ENCODE peak calls at places on chromosomes 3 and 15, in eight cellular contexts. One of them, this sample, is unnamed.

GRCh38 chr3:53078656-53079055 is 32.8 kb upstream of the SFMBT1 start:
- DNase-seq in NCI-H510A treated with DMSO at 0.1 percent for 48 hours: no peak
- DNase-seq in cardiac fibroblast: no peak
- DNase-seq in AG08395: no peak
- DNase-seq in NCI-H524: no peak
- DNase-seq in uterus: no peak
- DNase-seq in NCI-H446 treated with DMSO at 0.1 percent for 48 hours: no peak
- DNase-seq in NCI-H2081: no peak
- DNase-seq in this sample: no peak

GRCh38 chr3:12681586-12682371 is 17.9 kb upstream of the RAF1 start:
- DNase-seq in NCI-H510A treated with DMSO at 0.1 percent for 48 hours: no peak
- DNase-seq in cardiac fibroblast: peak; percentile 87
- DNase-seq in AG08395: peak; percentile 85
- DNase-seq in NCI-H524: no peak
- DNase-seq in uterus: no peak
- DNase-seq in NCI-H446 treated with DMSO at 0.1 percent for 48 hours: no peak
- DNase-seq in NCI-H2081: no peak
- DNase-seq in this sample: no peak

GRCh38 chr15:73838795-73839565 is 34.4 kb upstream of the TBC1D21 start:
- DNase-seq in NCI-H510A treated with DMSO at 0.1 percent for 48 hours: no peak
- DNase-seq in cardiac fibroblast: peak; percentile 6
- DNase-seq in AG08395: peak; percentile 25
- DNase-seq in NCI-H524: no peak
- DNase-seq in uterus: peak; percentile 22
- DNase-seq in NCI-H446 treated with DMSO at 0.1 percent for 48 hours: no peak
- DNase-seq in NCI-H2081: no peak
- DNase-seq in this sample: peak; percentile 66

GRCh38 chr15:63072809-63073277 is 30.3 kb downstream of the TPM1 start:
- DNase-seq in NCI-H510A treated with DMSO at 0.1 percent for 48 hours: no peak
- DNase-seq in cardiac fibroblast: peak; percentile 36
- DNase-seq in AG08395: no peak
- DNase-seq in NCI-H524: no peak
- DNase-seq in uterus: no peak
- DNase-seq in NCI-H446 treated with DMSO at 0.1 percent for 48 hours: no peak
- DNase-seq in NCI-H2081: no peak
- DNase-seq in this sample: no peak

GRCh38 chr3:25502233-25502632 is 74.2 kb downstream of the RARB start:
- DNase-seq in NCI-H510A treated with DMSO at 0.1 percent for 48 hours: no peak
- DNase-seq in cardiac fibroblast: no peak
- DNase-seq in AG08395: no peak
- DNase-seq in NCI-H524: no peak
- DNase-seq in uterus: no peak
- DNase-seq in NCI-H446 treated with DMSO at 0.1 percent for 48 hours: no peak
- DNase-seq in NCI-H2081: no peak
- DNase-seq in this sample: no peak

GRCh38 chr15:31236184-31237041 is 90.2 kb upstream of the KLF13 start:
- DNase-seq in NCI-H510A treated with DMSO at 0.1 percent for 48 hours: no peak
- DNase-seq in cardiac fibroblast: peak; percentile 96
- DNase-seq in AG08395: peak; percentile 96
- DNase-seq in NCI-H524: peak; percentile 78
- DNase-seq in uterus: peak; percentile 79
- DNase-seq in NCI-H446 treated with DMSO at 0.1 percent for 48 hours: peak; percentile 85
- DNase-seq in NCI-H2081: peak; percentile 99
- DNase-seq in this sample: peak; percentile 75

GRCh38 chr3:37477713-37478487 is 303.5 kb upstream of the LRRFIP2 start:
- DNase-seq in NCI-H510A treated with DMSO at 0.1 percent for 48 hours: no peak
- DNase-seq in cardiac fibroblast: no peak
- DNase-seq in AG08395: no peak
- DNase-seq in NCI-H524: no peak
- DNase-seq in uterus: no peak
- DNase-seq in NCI-H446 treated with DMSO at 0.1 percent for 48 hours: no peak
- DNase-seq in NCI-H2081: no peak
- DNase-seq in this sample: no peak

GRCh38 chr15:85770014-85770721 is 24.6 kb downstream of the KLHL25 start:
- DNase-seq in NCI-H510A treated with DMSO at 0.1 percent for 48 hours: no peak
- DNase-seq in cardiac fibroblast: peak; percentile 48
- DNase-seq in AG08395: peak; percentile 30
- DNase-seq in NCI-H524: no peak
- DNase-seq in uterus: no peak
- DNase-seq in NCI-H446 treated with DMSO at 0.1 percent for 48 hours: no peak
- DNase-seq in NCI-H2081: no peak
- DNase-seq in this sample: no peak

GRCh38 chr3:71323558-71323957 is 260.0 kb downstream of the FOXP1 start:
- DNase-seq in NCI-H510A treated with DMSO at 0.1 percent for 48 hours: no peak
- DNase-seq in cardiac fibroblast: no peak
- DNase-seq in AG08395: no peak
- DNase-seq in NCI-H524: no peak
- DNase-seq in uterus: no peak
- DNase-seq in NCI-H446 treated with DMSO at 0.1 percent for 48 hours: no peak
- DNase-seq in NCI-H2081: no peak
- DNase-seq in this sample: no peak

GRCh38 chr3:181966387-181966786 is 254.7 kb downstream of the SOX2 start:
- DNase-seq in NCI-H510A treated with DMSO at 0.1 percent for 48 hours: no peak
- DNase-seq in cardiac fibroblast: no peak
- DNase-seq in AG08395: no peak
- DNase-seq in NCI-H524: no peak
- DNase-seq in uterus: no peak
- DNase-seq in NCI-H446 treated with DMSO at 0.1 percent for 48 hours: no peak
- DNase-seq in NCI-H2081: peak; percentile 46
- DNase-seq in this sample: no peak

GRCh38 chr3:114790752-114791151 is 356.3 kb downstream of the ZBTB20 start:
- DNase-seq in NCI-H510A treated with DMSO at 0.1 percent for 48 hours: no peak
- DNase-seq in cardiac fibroblast: no peak
- DNase-seq in AG08395: no peak
- DNase-seq in NCI-H524: no peak
- DNase-seq in uterus: no peak
- DNase-seq in NCI-H446 treated with DMSO at 0.1 percent for 48 hours: no peak
- DNase-seq in NCI-H2081: no peak
- DNase-seq in this sample: no peak

GRCh38 chr15:39140060-39140604 is 440.7 kb upstream of the THBS1 start:
- DNase-seq in NCI-H510A treated with DMSO at 0.1 percent for 48 hours: no peak
- DNase-seq in cardiac fibroblast: peak; percentile 95
- DNase-seq in AG08395: peak; percentile 63
- DNase-seq in NCI-H524: no peak
- DNase-seq in uterus: no peak
- DNase-seq in NCI-H446 treated with DMSO at 0.1 percent for 48 hours: no peak
- DNase-seq in NCI-H2081: no peak
- DNase-seq in this sample: no peak

GRCh38 chr3:111737712-111738097 is 121.4 kb upstream of the PHLDB2 start:
- DNase-seq in NCI-H510A treated with DMSO at 0.1 percent for 48 hours: no peak
- DNase-seq in cardiac fibroblast: peak; percentile 97
- DNase-seq in AG08395: peak; percentile 72
- DNase-seq in NCI-H524: no peak
- DNase-seq in uterus: peak; percentile 66
- DNase-seq in NCI-H446 treated with DMSO at 0.1 percent for 48 hours: no peak
- DNase-seq in NCI-H2081: no peak
- DNase-seq in this sample: no peak

GRCh38 chr15:62509395-62509973 is 344.4 kb upstream of the C2CD4B start:
- DNase-seq in NCI-H510A treated with DMSO at 0.1 percent for 48 hours: no peak
- DNase-seq in cardiac fibroblast: no peak
- DNase-seq in AG08395: no peak
- DNase-seq in NCI-H524: no peak
- DNase-seq in uterus: no peak
- DNase-seq in NCI-H446 treated with DMSO at 0.1 percent for 48 hours: no peak
- DNase-seq in NCI-H2081: no peak
- DNase-seq in this sample: no peak

GRCh38 chr3:71369733-71370391 is 213.7 kb downstream of the FOXP1 start:
- DNase-seq in NCI-H510A treated with DMSO at 0.1 percent for 48 hours: no peak
- DNase-seq in cardiac fibroblast: peak; percentile 19
- DNase-seq in AG08395: peak; percentile 54
- DNase-seq in NCI-H524: no peak
- DNase-seq in uterus: no peak
- DNase-seq in NCI-H446 treated with DMSO at 0.1 percent for 48 hours: no peak
- DNase-seq in NCI-H2081: no peak
- DNase-seq in this sample: no peak

GRCh38 chr15:101479851-101480612 is 9.5 kb downstream of the PCSK6 start:
- DNase-seq in NCI-H510A treated with DMSO at 0.1 percent for 48 hours: no peak
- DNase-seq in cardiac fibroblast: no peak
- DNase-seq in AG08395: no peak
- DNase-seq in NCI-H524: no peak
- DNase-seq in uterus: no peak
- DNase-seq in NCI-H446 treated with DMSO at 0.1 percent for 48 hours: no peak
- DNase-seq in NCI-H2081: no peak
- DNase-seq in this sample: no peak

GRCh38 chr3:46858456-46858855 is 4.8 kb downstream of the MYL3 start:
- DNase-seq in NCI-H510A treated with DMSO at 0.1 percent for 48 hours: no peak
- DNase-seq in cardiac fibroblast: no peak
- DNase-seq in AG08395: no peak
- DNase-seq in NCI-H524: no peak
- DNase-seq in uterus: peak; percentile 13
- DNase-seq in NCI-H446 treated with DMSO at 0.1 percent for 48 hours: no peak
- DNase-seq in NCI-H2081: no peak
- DNase-seq in this sample: peak; percentile 26

This sample was measured in right lobe of liver.